ENCODE peak calls at places on chromosomes 4 and X, in nine cellular contexts. P is H4; Q is lower leg skin; H is ACHN; K is NAMALWA; M is stimulated activated CD8-positive, alpha-beta memory T cell treated with anti-CD3 and anti-CD28 coated beads, Interleukin-15, amount 100 ng/mL, for 48 hours; B is lung microvascular endothelial cell; V is activated CD4-positive, alpha-beta T cell treated with anti-CD3 and anti-CD28 coated beads, Interleukin-2, amount 50 U/mL, for 1 hour; Z is ureter. T is an unnamed sample.

GRCh38 chr4:108519208-108519833 is 101.1 kb upstream of the RPL34 start:
- DNase-seq in P (no peak), Q (no peak), H (no peak), K (no peak), M (no peak), B (no peak), V (no peak), Z (no peak), T (no peak)

GRCh38 chrX:37746268-37746931 is 33.5 kb upstream of the CYBB start:
- DNase-seq in P (peak), Q (no peak), H (no peak), K (no peak), M (peak), B (no peak), V (no peak), Z (no peak), T (no peak)

GRCh38 chr4:38842998-38843397 is 13.6 kb downstream of the TLR6 start:
- DNase-seq in P (no peak), Q (no peak), H (no peak), K (no peak), M (no peak), B (no peak), V (no peak), Z (no peak), T (no peak)

GRCh38 chr4:139607302-139608060 is 51.5 kb upstream of the SETD7 start:
- DNase-seq in P (no peak), Q (no peak), H (no peak), K (no peak), M (no peak), B (no peak), V (no peak), Z (no peak), T (peak)

GRCh38 chr4:157270552-157270951 is 50.0 kb downstream of the GRIA2 start:
- DNase-seq in P (no peak), Q (no peak), H (no peak), K (no peak), M (no peak), B (no peak), V (no peak), Z (no peak), T (no peak)

GRCh38 chr4:148293571-148293970 is 148.6 kb downstream of the NR3C2 start:
- DNase-seq in P (no peak), Q (no peak), H (no peak), K (no peak), M (no peak), B (no peak), V (no peak), Z (no peak), T (no peak)

GRCh38 chrX:38859602-38860001 is 58.3 kb downstream of the MID1IP1 start:
- DNase-seq in P (peak), Q (no peak), H (no peak), K (no peak), M (no peak), B (no peak), V (no peak), Z (no peak), T (peak)

GRCh38 chrX:134544614-134545255 is 84.8 kb downstream of the HPRT1 start:
- DNase-seq in P (no peak), Q (no peak), H (no peak), K (no peak), M (no peak), B (no peak), V (no peak), Z (no peak), T (no peak)

GRCh38 chr4:78922207-78922606 is 17.0 kb downstream of the PAQR3 start:
- DNase-seq in P (peak), Q (no peak), H (no peak), K (no peak), M (no peak), B (no peak), V (no peak), Z (no peak), T (peak)

GRCh38 chrX:49230500-49231232 is 2.5 kb downstream of the CACNA1F start:
- DNase-seq in P (no peak), Q (peak), H (no peak), K (peak), M (peak), B (no peak), V (peak), Z (peak), T (no peak)

GRCh38 chr4:7384003-7384928 is 50.5 kb downstream of the PSAPL1 start:
- DNase-seq in P (no peak), Q (peak), H (no peak), K (no peak), M (no peak), B (no peak), V (no peak), Z (peak), T (no peak)

GRCh38 chr4:58149404-58150085 is 1039.4 kb upstream of the IGFBP7 start:
- DNase-seq in P (no peak), Q (no peak), H (no peak), K (no peak), M (no peak), B (no peak), V (no peak), Z (no peak), T (no peak)

GRCh38 chrX:103151799-103152198 is 58.9 kb upstream of the NXF3 start:
- DNase-seq in P (no peak), Q (no peak), H (no peak), K (no peak), M (no peak), B (no peak), V (no peak), Z (no peak), T (no peak)

GRCh38 chr4:168744021-168744420 is 247.2 kb downstream of the PALLD start:
- DNase-seq in P (no peak), Q (no peak), H (no peak), K (no peak), M (no peak), B (no peak), V (no peak), Z (no peak), T (no peak)

GRCh38 chr4:10762541-10762940 is 78.0 kb upstream of the CLNK start:
- DNase-seq in P (peak), Q (no peak), H (no peak), K (no peak), M (no peak), B (no peak), V (no peak), Z (no peak), T (peak)